ENCODE peak calls at places on chromosome 1, in seven cellular contexts. One of them, this sample, is unnamed.

GRCh38 chr1:220151454-220151853 is 57.5 kb downstream of the IARS2 start:
- DNase-seq in NCI-H460: no peak
- DNase-seq in NCI-H1092 treated with DMSO at 0.1 percent for 48 hours: no peak
- DNase-seq in Calu3: no peak
- DNase-seq in cardiac muscle cell: peak
- DNase-seq in immature natural killer cell: no peak
- DNase-seq in AG08396: peak
- DNase-seq in this sample: no peak

GRCh38 chr1:230119340-230119739 is 52.3 kb downstream of the GALNT2 start:
- DNase-seq in NCI-H460: no peak
- DNase-seq in NCI-H1092 treated with DMSO at 0.1 percent for 48 hours: no peak
- DNase-seq in Calu3: no peak
- DNase-seq in cardiac muscle cell: no peak
- DNase-seq in immature natural killer cell: no peak
- DNase-seq in AG08396: no peak
- DNase-seq in this sample: no peak

GRCh38 chr1:19643113-19643512 is 998 bp upstream of the NBL1 start:
- DNase-seq in NCI-H460: peak
- DNase-seq in NCI-H1092 treated with DMSO at 0.1 percent for 48 hours: no peak
- DNase-seq in Calu3: peak
- DNase-seq in cardiac muscle cell: no peak
- DNase-seq in immature natural killer cell: no peak
- DNase-seq in AG08396: no peak
- DNase-seq in this sample: peak

GRCh38 chr1:9235123-9235513 is 544 bp downstream of the H6PD start:
- DNase-seq in NCI-H460: peak
- DNase-seq in NCI-H1092 treated with DMSO at 0.1 percent for 48 hours: peak
- DNase-seq in Calu3: no peak
- DNase-seq in cardiac muscle cell: peak
- DNase-seq in immature natural killer cell: no peak
- DNase-seq in AG08396: peak
- DNase-seq in this sample: no peak

GRCh38 chr1:219699870-219700269 is 87.0 kb upstream of the ZC3H11B start:
- DNase-seq in NCI-H460: no peak
- DNase-seq in NCI-H1092 treated with DMSO at 0.1 percent for 48 hours: no peak
- DNase-seq in Calu3: no peak
- DNase-seq in cardiac muscle cell: peak
- DNase-seq in immature natural killer cell: no peak
- DNase-seq in AG08396: no peak
- DNase-seq in this sample: no peak

GRCh38 chr1:24385160-24385939 is 28.2 kb downstream of the STPG1 start:
- DNase-seq in NCI-H460: no peak
- DNase-seq in NCI-H1092 treated with DMSO at 0.1 percent for 48 hours: no peak
- DNase-seq in Calu3: no peak
- DNase-seq in cardiac muscle cell: peak
- DNase-seq in immature natural killer cell: no peak
- DNase-seq in AG08396: no peak
- DNase-seq in this sample: no peak

GRCh38 chr1:41811051-41811795 is 107.5 kb downstream of the HIVEP3 start:
- DNase-seq in NCI-H460: no peak
- DNase-seq in NCI-H1092 treated with DMSO at 0.1 percent for 48 hours: no peak
- DNase-seq in Calu3: no peak
- DNase-seq in cardiac muscle cell: peak
- DNase-seq in immature natural killer cell: no peak
- DNase-seq in AG08396: no peak
- DNase-seq in this sample: no peak

GRCh38 chr1:228360533-228361313 is 45.9 kb downstream of the TRIM11 start:
- DNase-seq in NCI-H460: no peak
- DNase-seq in NCI-H1092 treated with DMSO at 0.1 percent for 48 hours: no peak
- DNase-seq in Calu3: no peak
- DNase-seq in cardiac muscle cell: no peak
- DNase-seq in immature natural killer cell: no peak
- DNase-seq in AG08396: no peak
- DNase-seq in this sample: no peak

GRCh38 chr1:172136925-172137324 is 283.6 kb upstream of the C1orf105 start:
- DNase-seq in NCI-H460: no peak
- DNase-seq in NCI-H1092 treated with DMSO at 0.1 percent for 48 hours: no peak
- DNase-seq in Calu3: no peak
- DNase-seq in cardiac muscle cell: no peak
- DNase-seq in immature natural killer cell: no peak
- DNase-seq in AG08396: no peak
- DNase-seq in this sample: no peak

GRCh38 chr1:154264454-154264853 is 8.0 kb upstream of the HAX1 start:
- DNase-seq in NCI-H460: no peak
- DNase-seq in NCI-H1092 treated with DMSO at 0.1 percent for 48 hours: no peak
- DNase-seq in Calu3: no peak
- DNase-seq in cardiac muscle cell: no peak
- DNase-seq in immature natural killer cell: no peak
- DNase-seq in AG08396: no peak
- DNase-seq in this sample: no peak

GRCh38 chr1:24683713-24684162 is 40.6 kb downstream of the SRRM1 start:
- DNase-seq in NCI-H460: peak
- DNase-seq in NCI-H1092 treated with DMSO at 0.1 percent for 48 hours: no peak
- DNase-seq in Calu3: peak
- DNase-seq in cardiac muscle cell: peak
- DNase-seq in immature natural killer cell: no peak
- DNase-seq in AG08396: peak
- DNase-seq in this sample: peak

This sample was measured in HCT116.